ENCODE peak calls at places on chromosomes 3 and 15, in five cellular contexts. D, V, C, A and R are unnamed samples.

GRCh38 chr3:48012659-48013058 is 3.6 kb downstream of the MAP4 start:
- DNase-seq in D (no peak), V (no peak), C (no peak), A (no peak), R (no peak)

GRCh38 chr15:75112848-75113492 is 88.7 kb upstream of the C15orf39 start:
- DNase-seq in D (no peak), V (no peak), C (no peak), A (no peak), R (no peak)

GRCh38 chr3:113084777-113085176 is 94.0 kb downstream of the GTPBP8 start:
- DNase-seq in D (no peak), V (peak), C (peak), A (peak), R (peak)

GRCh38 chr15:86623236-86623635 is 543.6 kb downstream of the AGBL1 start:
- DNase-seq in D (no peak), V (no peak), C (no peak), A (no peak), R (no peak)

GRCh38 chr15:60297047-60297446 is 100.7 kb downstream of the ANXA2 start:
- DNase-seq in D (no peak), V (no peak), C (no peak), A (no peak), R (no peak)

GRCh38 chr15:59258317-59258716 is 51.7 kb downstream of the LDHAL6B start:
- DNase-seq in D (no peak), V (no peak), C (no peak), A (no peak), R (no peak)

GRCh38 chr3:181609156-181609767 is 102.5 kb upstream of the SOX2 start:
- DNase-seq in D (peak), V (no peak), C (no peak), A (no peak), R (no peak)

GRCh38 chr3:183592820-183593219 is 37.3 kb upstream of the KLHL6 start:
- DNase-seq in D (no peak), V (no peak), C (no peak), A (no peak), R (no peak)

GRCh38 chr3:116663161-116663885 is 46.3 kb upstream of the TUSC7 start:
- DNase-seq in D (peak), V (no peak), C (no peak), A (no peak), R (no peak)

GRCh38 chr3:133472242-133472641 is 72.4 kb downstream of the BFSP2 start:
- DNase-seq in D (peak), V (no peak), C (no peak), A (no peak), R (peak)

GRCh38 chr3:54814224-54814623 is 113.6 kb downstream of the LRTM1 start:
- DNase-seq in D (no peak), V (no peak), C (no peak), A (no peak), R (no peak)

GRCh38 chr3:48015451-48016182 is 599 bp downstream of the MAP4 start:
- DNase-seq in D (peak), V (no peak), C (peak), A (no peak), R (no peak)

GRCh38 chr3:148379763-148380162 is 317.9 kb upstream of the AGTR1 start:
- DNase-seq in D (peak), V (peak), C (peak), A (no peak), R (peak)

GRCh38 chr3:23629181-23629893 is 176.4 kb upstream of the UBE2E1 start:
- DNase-seq in D (no peak), V (no peak), C (peak), A (no peak), R (no peak)

GRCh38 chr3:124283644-124284008 is 291.7 kb upstream of the ROPN1 start:
- DNase-seq in D (no peak), V (no peak), C (no peak), A (no peak), R (no peak)

GRCh38 chr3:28077566-28077965 is 163.9 kb upstream of the CMC1 start:
- DNase-seq in D (peak), V (no peak), C (peak), A (no peak), R (peak)
- TF ChIP-seq CTCF in D (no peak), V (no peak), C (peak), A (no peak), R (peak)

DNA sequence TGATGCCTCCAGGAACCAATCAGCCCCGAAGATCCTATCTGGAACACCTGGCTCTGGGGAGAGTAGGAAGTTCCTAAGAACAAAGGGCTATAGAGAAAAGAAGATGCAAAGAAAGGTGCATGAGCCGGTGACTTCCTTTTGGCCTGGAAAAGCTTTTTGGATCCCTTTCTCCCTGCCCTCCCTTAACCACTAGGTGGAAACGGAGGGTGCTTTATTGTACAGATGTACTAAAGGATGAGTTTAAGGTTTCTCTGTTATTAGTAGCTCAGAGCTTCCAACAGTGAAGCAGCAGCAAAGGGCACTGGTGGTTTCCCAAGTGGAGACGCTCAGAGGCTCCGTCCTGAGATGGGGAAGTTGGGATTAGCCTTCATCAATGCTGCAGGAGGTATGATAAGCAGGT is 6.0 kb upstream of the ADGRG7 start:
- DNase-seq in D (peak), V (no peak), C (peak), A (no peak), R (peak)
- H3K4me3 ChIP-seq in D (no peak), V (no peak), C (no peak), A (no peak), R (peak)

DNA sequence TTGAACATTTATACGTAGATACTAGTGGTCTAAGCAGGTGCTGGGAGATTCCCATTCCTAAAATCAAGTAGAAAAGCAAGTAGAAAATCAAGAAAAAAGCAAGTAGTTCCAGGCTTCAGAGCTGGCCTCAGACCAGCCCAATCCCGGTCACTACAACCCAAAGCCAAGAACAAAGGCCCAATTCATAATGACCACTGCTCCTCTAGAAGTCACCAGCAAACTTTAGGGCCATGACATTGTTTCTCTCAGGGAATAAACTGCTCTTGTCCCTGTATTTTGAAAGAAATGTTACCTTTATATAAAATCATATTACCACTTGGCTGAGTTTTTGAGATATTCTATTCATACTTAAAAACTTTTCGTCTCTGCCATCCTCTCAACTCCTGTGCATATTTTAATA is 106.3 kb upstream of the IL12A start:
- DNase-seq in D (no peak), V (no peak), C (no peak), A (no peak), R (no peak)
- TF ChIP-seq CTCF in D (no peak), V (no peak), C (no peak), A (no peak), R (no peak)

GRCh38 chr3:119034256-119035013 is at the start of gene IGSF11:
- DNase-seq in D (peak), V (no peak), C (peak), A (peak), R (peak)

GRCh38 chr3:119033393-119034255 is 1.0 kb downstream of the IGSF11 start:
- DNase-seq in D (no peak), V (no peak), C (no peak), A (no peak), R (no peak)

GRCh38 chr3:119035014-119035346 is 334 bp upstream of the IGSF11 start:
- DNase-seq in D (no peak), V (no peak), C (peak), A (no peak), R (no peak)
- H3K4me3 ChIP-seq in D (peak), V (peak), C (peak), A (peak), R (peak)

GRCh38 chr3:69408989-69409388 is 23.1 kb upstream of the FRMD4B start:
- DNase-seq in D (no peak), V (no peak), C (no peak), A (no peak), R (no peak)
- TF ChIP-seq CTCF in D (no peak), V (no peak), C (no peak), A (no peak), R (no peak)

DNA sequence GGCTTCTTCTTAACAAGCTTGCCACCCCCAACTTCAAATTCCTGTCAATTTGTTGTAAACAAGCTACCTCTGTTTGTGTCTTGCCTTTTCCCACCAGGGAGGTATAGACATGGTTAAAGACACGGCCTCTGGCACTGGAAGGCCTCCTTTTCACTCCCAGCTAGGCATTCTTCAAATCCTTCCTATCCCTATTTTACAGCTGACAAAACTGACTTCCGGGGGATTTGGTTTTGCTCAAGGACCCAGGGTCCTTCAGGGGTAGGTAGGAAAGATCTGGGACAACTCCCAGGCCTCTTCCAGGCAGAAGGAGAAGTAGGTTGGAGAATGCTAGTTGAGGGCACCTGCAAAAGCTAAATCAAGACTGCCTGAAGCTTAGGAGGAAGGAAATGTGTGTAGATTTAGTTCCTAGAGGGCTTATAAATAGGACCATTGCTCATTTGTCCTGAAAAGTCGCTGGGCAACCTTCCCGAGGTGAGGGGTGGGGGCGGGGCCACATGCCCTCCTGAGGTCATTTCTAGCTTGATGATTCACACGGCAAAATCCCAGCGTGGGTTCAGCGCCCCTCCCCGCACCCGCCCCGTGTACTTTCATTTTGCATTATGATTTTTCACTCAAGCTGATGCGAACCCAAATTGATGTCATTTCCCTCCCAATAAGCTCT is 365.5 kb downstream of the SHQ1 start:
- DNase-seq in D (no peak), V (no peak), C (peak), A (peak), R (peak)
- H3K4me3 ChIP-seq in D (no peak), V (peak), C (peak), A (peak), R (peak)

GRCh38 chr3:29481969-29482767 is 201.3 kb downstream of the RBMS3 start:
- DNase-seq in D (no peak), V (no peak), C (no peak), A (no peak), R (no peak)
- TF ChIP-seq CTCF in D (no peak), V (no peak), C (no peak), A (no peak), R (no peak)

DNA sequence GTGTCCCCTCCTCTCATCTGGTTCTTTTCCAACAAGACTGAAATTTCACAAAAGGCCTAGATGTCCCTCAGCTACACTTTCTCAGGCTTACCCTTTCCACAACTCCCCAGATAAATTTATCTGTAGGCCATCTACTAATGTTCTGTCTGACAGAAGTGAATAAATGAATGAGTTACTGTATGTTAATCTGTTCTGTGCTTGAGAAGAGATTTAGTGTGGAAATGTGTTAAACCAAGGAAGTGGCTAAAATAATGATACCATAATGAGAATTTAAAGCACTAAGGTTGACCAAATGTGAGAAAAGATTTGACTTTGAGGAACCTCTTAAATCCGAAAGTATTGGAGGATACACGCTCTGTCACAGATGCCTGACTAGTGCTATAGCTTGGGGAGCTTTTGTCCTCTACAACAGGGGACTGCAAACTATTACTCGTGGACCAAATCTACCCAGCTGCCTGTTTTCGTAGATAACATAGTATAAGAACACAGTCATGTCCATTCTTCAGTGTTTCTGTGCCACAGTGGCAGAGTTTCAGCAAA is 74.8 kb upstream of the P2RY1 start:
- DNase-seq in D (no peak), V (no peak), C (no peak), A (no peak), R (no peak)
- H3K4me3 ChIP-seq in D (no peak), V (no peak), C (no peak), A (no peak), R (no peak)

GRCh38 chr15:93088981-93089854 is at the start of gene RGMA:
- DNase-seq in D (peak), V (no peak), C (peak), A (peak), R (peak)
- TF ChIP-seq CTCF in D (no peak), V (no peak), C (no peak), A (no peak), R (no peak)

DNA sequence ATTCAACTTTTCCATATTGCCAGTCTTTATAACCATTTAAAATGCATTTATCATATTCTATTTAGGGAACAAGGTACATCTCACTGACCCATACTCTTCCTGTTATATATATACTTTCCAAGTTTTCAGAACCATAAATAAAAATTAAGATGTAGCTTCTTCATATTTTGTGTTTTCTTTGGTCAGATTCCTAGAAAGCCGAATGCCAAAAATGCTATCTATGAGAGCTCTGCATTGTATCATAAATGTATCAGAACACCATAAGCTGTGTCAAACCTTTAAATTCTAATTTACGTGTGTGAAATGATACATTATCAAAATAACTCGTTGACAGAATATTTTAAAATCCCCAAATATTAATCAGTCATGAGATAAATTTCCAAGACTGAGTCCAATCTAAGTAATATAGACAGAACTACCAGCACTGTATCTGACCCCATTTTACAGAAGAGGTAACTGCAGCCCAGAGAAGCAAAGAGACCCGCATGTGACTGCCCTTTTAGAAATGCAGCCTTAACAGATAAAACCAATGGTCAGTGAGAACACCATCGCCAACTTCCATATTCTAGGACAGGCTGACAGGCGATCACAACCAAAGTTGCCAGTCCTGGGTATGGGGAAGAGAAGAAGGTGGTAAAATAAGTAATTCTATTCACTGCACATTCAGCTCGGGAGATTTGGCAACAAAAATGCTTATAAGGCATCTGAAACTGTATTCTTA is 16.2 kb upstream of the RPS17 start:
- DNase-seq in D (no peak), V (no peak), C (no peak), A (no peak), R (no peak)
- H3K4me3 ChIP-seq in D (no peak), V (no peak), C (no peak), A (no peak), R (no peak)